ENCODE peak calls at places on chromosomes 6 and 20, in five cellular contexts. V is natural killer cell, M is HCT116, W is endothelial cell, O is kidney epithelial cell. U is an unnamed sample.

GRCh38 chr6:80767808-80768207 is 661.3 kb downstream of the BCKDHB start:
- DNase-seq in W (no peak), O (peak; percentile 9), M (peak; percentile 23), V (no peak), U (no peak)

GRCh38 chr20:31811796-31812728 is 7.1 kb upstream of the MYLK2 start:
- DNase-seq in M (no peak), O (peak; percentile 42), W (no peak), V (no peak), U (no peak)

GRCh38 chr6:107618672-107619071 is 128.8 kb downstream of the SOBP start:
- DNase-seq in M (no peak), V (no peak), O (no peak), W (no peak), U (no peak)

GRCh38 chr6:131572686-131573415 is at the start of gene ARG1:
- DNase-seq in V (no peak), M (no peak), O (no peak), W (no peak), U (no peak)

GRCh38 chr20:1119128-1119505 is 715 bp downstream of the PSMF1 start:
- DNase-seq in V (no peak), W (no peak), M (no peak), O (no peak), U (no peak)

GRCh38 chr6:11918739-11919605 is 93.1 kb upstream of the HIVEP1 start:
- DNase-seq in M (no peak), V (no peak), W (no peak), O (peak; percentile 64), U (no peak)

GRCh38 chr6:119312441-119312840 is 37.1 kb downstream of the MAN1A1 start:
- DNase-seq in V (no peak), M (no peak), W (no peak), O (no peak), U (no peak)

GRCh38 chr6:26264547-26264946 is 100.5 kb upstream of the BTN3A2 start:
- DNase-seq in W (no peak), M (no peak), V (no peak), O (no peak), U (no peak)

GRCh38 chr6:74041420-74041819 is 345.4 kb downstream of the CD109 start:
- DNase-seq in V (no peak), M (no peak), O (no peak), W (no peak), U (no peak)

GRCh38 chr6:16683524-16684194 is 77.6 kb downstream of the ATXN1 start:
- DNase-seq in V (no peak), O (peak; percentile 81), M (peak; percentile 65), W (no peak), U (no peak)

GRCh38 chr6:30914076-30914853 is at the start of gene VARS2:
- DNase-seq in W (peak; percentile 85), O (peak; percentile 34), V (peak; percentile 82), M (peak; percentile 80), U (peak; percentile 100)

GRCh38 chr6:30914854-30915590 is 984 bp downstream of the VARS2 start:
- DNase-seq in M (no peak), W (no peak), O (no peak), V (no peak), U (no peak)

GRCh38 chr6:30917487-30917886 is 3.4 kb downstream of the VARS2 start:
- DNase-seq in M (no peak), V (no peak), O (no peak), W (no peak), U (no peak)

GRCh38 chr6:30913721-30914075 is 340 bp upstream of the VARS2 start:
- DNase-seq in M (no peak), V (no peak), W (no peak), O (no peak), U (no peak)

DNA sequence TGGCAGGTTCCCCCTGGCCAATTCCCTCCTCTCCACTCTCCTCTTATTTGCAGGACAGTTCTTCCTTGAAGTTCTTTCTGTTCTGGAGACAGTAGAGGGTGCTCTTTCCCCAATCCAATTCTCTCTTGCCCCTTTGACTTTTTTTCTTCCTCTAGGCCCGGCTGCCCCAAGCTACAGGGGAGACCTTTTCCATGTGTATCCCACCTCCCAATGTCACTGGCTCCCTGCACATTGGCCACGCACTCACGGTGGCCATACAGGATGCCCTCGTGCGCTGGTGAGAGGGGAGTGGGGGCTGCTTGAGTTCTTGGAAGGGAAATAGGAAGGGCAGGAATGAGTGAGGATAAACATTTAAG is 1.5 kb downstream of the VARS2 start:
- DNase-seq in O (peak; percentile 28), M (peak; percentile 55), V (no peak), W (peak; percentile 25), U (peak; percentile 68)
- TF ChIP-seq CTCF in O (peak; percentile 67), M (peak; percentile 66), V (peak; percentile 17), W (no peak), U (peak; percentile 71)

GRCh38 chr20:33733654-33734576 is 2.1 kb downstream of the ZNF341 start:
- DNase-seq in M (no peak), W (no peak), V (no peak), O (no peak), U (no peak)
- TF ChIP-seq CTCF in M (no peak), W (no peak), V (no peak), O (no peak), U (no peak)

GRCh38 chr6:30688569-30688968 is 2.1 kb upstream of the PPP1R18 start:
- DNase-seq in O (no peak), M (no peak), W (no peak), V (no peak), U (no peak)

GRCh38 chr6:30685977-30686907 is at the start of gene PPP1R18:
- DNase-seq in M (no peak), W (peak; percentile 66), O (no peak), V (peak; percentile 74), U (no peak)

GRCh38 chr6:30689022-30689865 is 1.5 kb downstream of the NRM start:
- DNase-seq in O (no peak), M (no peak), V (no peak), W (no peak), U (no peak)

GRCh38 chr6:30686908-30687658 is 638 bp upstream of the PPP1R18 start:
- DNase-seq in O (peak; percentile 86), M (no peak), V (peak; percentile 64), W (peak; percentile 89), U (no peak)

GRCh38 chr6:30687659-30688431 is 1.4 kb upstream of the PPP1R18 start:
- DNase-seq in W (peak; percentile 21), O (no peak), M (no peak), V (no peak), U (no peak)
- TF ChIP-seq CTCF in W (no peak), O (peak; percentile 23), M (peak; percentile 14), V (no peak), U (no peak)

GRCh38 chr6:109781001-109781400 is 89.9 kb downstream of the FIG4 start:
- DNase-seq in O (no peak), W (no peak), M (no peak), V (no peak), U (no peak)

GRCh38 chr6:109788687-109789086 is 97.6 kb downstream of the FIG4 start:
- DNase-seq in O (no peak), M (no peak), V (no peak), W (no peak), U (no peak)

GRCh38 chr6:109787312-109787711 is 96.2 kb downstream of the FIG4 start:
- DNase-seq in V (no peak), W (no peak), M (no peak), O (no peak), U (no peak)

GRCh38 chr6:109782401-109783046 is 91.4 kb downstream of the FIG4 start:
- DNase-seq in W (no peak), O (no peak), M (no peak), V (no peak), U (no peak)

DNA sequence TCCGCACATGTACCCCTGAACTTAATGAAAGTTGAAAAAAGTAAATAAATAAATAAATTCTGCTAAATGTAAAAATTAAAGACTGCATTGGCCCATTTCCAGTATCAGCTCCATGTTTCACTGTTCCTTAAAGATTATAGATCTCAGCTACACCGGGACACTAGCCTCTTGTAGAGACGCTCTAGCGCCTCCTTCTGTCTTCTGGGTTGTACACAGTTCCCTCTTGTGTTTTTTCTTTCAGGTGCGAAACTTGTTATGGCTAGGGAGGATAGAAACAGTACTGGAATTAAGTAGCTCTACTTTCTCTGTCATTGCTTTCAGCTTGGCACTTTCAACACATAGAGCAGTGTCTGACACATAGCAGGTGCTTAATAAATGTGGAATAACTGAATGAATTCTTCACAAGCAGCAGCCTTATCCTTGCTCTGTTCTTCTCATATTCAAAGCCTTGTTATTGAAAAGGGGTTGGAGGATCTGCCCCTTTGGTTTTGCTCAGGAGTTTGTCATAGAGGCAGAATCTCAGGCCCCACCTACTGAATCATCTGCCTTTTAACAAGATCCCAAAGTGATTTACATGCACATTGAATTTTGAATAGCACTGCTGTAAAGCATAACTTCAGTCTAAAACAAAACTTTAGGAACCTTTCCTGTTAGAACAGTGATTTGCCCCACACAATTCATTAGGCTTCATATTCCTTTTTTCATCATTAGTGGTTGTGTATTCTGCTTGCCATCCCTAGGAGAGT is 92.3 kb downstream of the FIG4 start:
- DNase-seq in V (no peak), W (peak; percentile 18), M (no peak), O (no peak), U (no peak)
- TF ChIP-seq CTCF in V (peak; percentile 42), W (no peak), M (peak; percentile 9), O (peak; percentile 25), U (peak; percentile 37)

GRCh38 chr6:1611322-1611571 is 1.5 kb downstream of the FOXC1 start:
- DNase-seq in W (no peak), O (no peak), M (no peak), V (no peak), U (no peak)
- TF ChIP-seq CTCF in W (no peak), O (no peak), M (peak; percentile 22), V (no peak), U (peak; percentile 31)

GRCh38 chr6:138308728-138309110 is 69.0 kb upstream of the SMIM28 start:
- DNase-seq in V (no peak), W (no peak), O (no peak), M (no peak), U (no peak)

GRCh38 chr6:138310294-138310693 is 67.4 kb upstream of the SMIM28 start:
- DNase-seq in W (no peak), O (no peak), M (no peak), V (no peak), U (no peak)

GRCh38 chr6:138307352-138307751 is 70.4 kb upstream of the SMIM28 start:
- DNase-seq in O (no peak), M (no peak), V (no peak), W (no peak), U (no peak)

GRCh38 chr6:138309695-138310094 is 68.0 kb upstream of the SMIM28 start:
- DNase-seq in V (no peak), M (no peak), O (no peak), W (no peak), U (no peak)

DNA sequence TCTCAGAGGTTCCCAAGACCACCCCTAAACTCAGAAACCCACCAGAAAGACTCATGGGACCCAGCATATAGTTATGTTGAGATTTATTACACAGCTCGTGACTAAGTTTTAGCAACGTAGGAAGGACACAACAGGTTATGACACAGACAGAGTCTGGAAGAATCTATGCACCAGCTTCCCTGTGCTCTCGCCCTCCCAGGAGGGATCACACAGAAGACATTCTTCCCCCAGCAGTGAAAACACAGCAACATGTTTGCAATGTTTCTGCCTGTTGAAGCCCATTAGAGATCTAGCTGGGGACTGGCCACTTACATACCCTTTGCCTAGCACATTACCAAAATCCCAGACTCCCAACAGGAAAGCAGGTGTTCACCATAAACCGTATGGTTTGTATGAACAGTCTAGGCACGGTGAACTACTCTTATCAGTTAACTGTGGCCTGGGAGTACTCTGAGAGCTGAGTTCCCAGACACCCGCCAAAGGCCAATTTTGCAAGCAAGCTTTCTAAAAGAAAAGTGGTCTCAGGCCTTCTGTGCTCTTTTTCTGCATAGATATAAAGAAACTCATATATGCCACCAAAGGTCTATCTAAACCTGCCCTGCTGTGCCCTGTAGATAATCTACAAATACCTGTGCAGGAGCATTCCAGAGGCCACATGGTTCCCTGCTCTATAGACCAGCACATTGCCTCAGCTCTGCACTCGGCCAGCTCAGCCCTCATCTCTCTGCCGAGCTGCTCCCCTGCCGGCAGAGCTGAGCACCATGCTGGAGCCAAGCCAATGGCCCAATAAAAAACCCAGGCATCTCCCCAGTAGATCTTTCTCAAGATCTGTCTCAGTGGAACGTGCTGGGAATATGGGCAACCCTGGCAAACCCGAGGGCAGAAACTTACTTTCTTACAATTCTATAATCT is 69.6 kb upstream of the SMIM28 start:
- DNase-seq in M (no peak), O (no peak), V (no peak), W (no peak), U (no peak)
- TF ChIP-seq CTCF in M (no peak), O (peak; percentile 21), V (no peak), W (no peak), U (no peak)